ENCODE peak calls at places on chromosomes 6 and 20, in four cellular contexts. One of them, this sample, is unnamed.

GRCh38 chr6:43171284-43172126 is 436 bp downstream of the SRF start:
- DNase-seq in CD4-positive, alpha-beta T cell: peak; percentile 25
- DNase-seq in amniotic stem cell: no peak
- DNase-seq in activated CD4-positive, alpha-beta T cell treated with anti-CD3 and anti-CD28 coated beads, Interleukin-2, amount 10 ng/mL, durations not matched to agents 7 days and 5 days: peak; percentile 31
- DNase-seq in this sample: peak; percentile 18

GRCh38 chr6:111631930-111632460 is 26.3 kb upstream of the TRAF3IP2 start:
- DNase-seq in activated CD4-positive, alpha-beta T cell treated with anti-CD3 and anti-CD28 coated beads, Interleukin-2, amount 10 ng/mL, durations not matched to agents 7 days and 5 days: no peak
- DNase-seq in CD4-positive, alpha-beta T cell: no peak
- DNase-seq in amniotic stem cell: no peak
- DNase-seq in this sample: no peak

GRCh38 chr6:43737272-43738081 is 32.5 kb upstream of the VEGFA start:
- DNase-seq in amniotic stem cell: no peak
- DNase-seq in CD4-positive, alpha-beta T cell: no peak
- DNase-seq in activated CD4-positive, alpha-beta T cell treated with anti-CD3 and anti-CD28 coated beads, Interleukin-2, amount 10 ng/mL, durations not matched to agents 7 days and 5 days: no peak
- DNase-seq in this sample: no peak

GRCh38 chr6:120826253-120826652 is 508.0 kb downstream of the TBC1D32 start:
- DNase-seq in activated CD4-positive, alpha-beta T cell treated with anti-CD3 and anti-CD28 coated beads, Interleukin-2, amount 10 ng/mL, durations not matched to agents 7 days and 5 days: peak; percentile 17
- DNase-seq in CD4-positive, alpha-beta T cell: no peak
- DNase-seq in amniotic stem cell: no peak
- DNase-seq in this sample: no peak

GRCh38 chr6:128600397-128600951 is 80.1 kb upstream of the PTPRK start:
- DNase-seq in CD4-positive, alpha-beta T cell: no peak
- DNase-seq in activated CD4-positive, alpha-beta T cell treated with anti-CD3 and anti-CD28 coated beads, Interleukin-2, amount 10 ng/mL, durations not matched to agents 7 days and 5 days: no peak
- DNase-seq in amniotic stem cell: peak; percentile 5
- DNase-seq in this sample: no peak

GRCh38 chr6:44353336-44353735 is 10.9 kb downstream of the SPATS1 start:
- DNase-seq in CD4-positive, alpha-beta T cell: no peak
- DNase-seq in activated CD4-positive, alpha-beta T cell treated with anti-CD3 and anti-CD28 coated beads, Interleukin-2, amount 10 ng/mL, durations not matched to agents 7 days and 5 days: no peak
- DNase-seq in amniotic stem cell: no peak
- DNase-seq in this sample: no peak

GRCh38 chr6:125236536-125237327 is 65.0 kb downstream of the HDDC2 start:
- DNase-seq in activated CD4-positive, alpha-beta T cell treated with anti-CD3 and anti-CD28 coated beads, Interleukin-2, amount 10 ng/mL, durations not matched to agents 7 days and 5 days: no peak
- DNase-seq in amniotic stem cell: no peak
- DNase-seq in CD4-positive, alpha-beta T cell: no peak
- DNase-seq in this sample: no peak

GRCh38 chr6:10217111-10217510 is 197.8 kb downstream of the TFAP2A start:
- DNase-seq in amniotic stem cell: no peak
- DNase-seq in CD4-positive, alpha-beta T cell: no peak
- DNase-seq in activated CD4-positive, alpha-beta T cell treated with anti-CD3 and anti-CD28 coated beads, Interleukin-2, amount 10 ng/mL, durations not matched to agents 7 days and 5 days: no peak
- DNase-seq in this sample: no peak

GRCh38 chr6:5766260-5766659 is 240.5 kb downstream of the NRN1 start:
- DNase-seq in amniotic stem cell: no peak
- DNase-seq in activated CD4-positive, alpha-beta T cell treated with anti-CD3 and anti-CD28 coated beads, Interleukin-2, amount 10 ng/mL, durations not matched to agents 7 days and 5 days: no peak
- DNase-seq in CD4-positive, alpha-beta T cell: no peak
- DNase-seq in this sample: no peak

GRCh38 chr20:12113468-12114371 is 196.0 kb downstream of the BTBD3 start:
- DNase-seq in CD4-positive, alpha-beta T cell: no peak
- DNase-seq in activated CD4-positive, alpha-beta T cell treated with anti-CD3 and anti-CD28 coated beads, Interleukin-2, amount 10 ng/mL, durations not matched to agents 7 days and 5 days: no peak
- DNase-seq in amniotic stem cell: no peak
- DNase-seq in this sample: no peak

GRCh38 chr6:33668328-33668727 is 43.2 kb downstream of the UQCC2 start:
- DNase-seq in activated CD4-positive, alpha-beta T cell treated with anti-CD3 and anti-CD28 coated beads, Interleukin-2, amount 10 ng/mL, durations not matched to agents 7 days and 5 days: no peak
- DNase-seq in CD4-positive, alpha-beta T cell: no peak
- DNase-seq in amniotic stem cell: no peak
- DNase-seq in this sample: no peak

GRCh38 chr20:12110711-12111110 is 193.0 kb downstream of the BTBD3 start:
- DNase-seq in activated CD4-positive, alpha-beta T cell treated with anti-CD3 and anti-CD28 coated beads, Interleukin-2, amount 10 ng/mL, durations not matched to agents 7 days and 5 days: no peak
- DNase-seq in CD4-positive, alpha-beta T cell: no peak
- DNase-seq in amniotic stem cell: no peak
- DNase-seq in this sample: no peak

GRCh38 chr6:5672581-5673011 is 334.1 kb downstream of the NRN1 start:
- DNase-seq in activated CD4-positive, alpha-beta T cell treated with anti-CD3 and anti-CD28 coated beads, Interleukin-2, amount 10 ng/mL, durations not matched to agents 7 days and 5 days: no peak
- DNase-seq in amniotic stem cell: peak; percentile 72
- DNase-seq in CD4-positive, alpha-beta T cell: no peak
- DNase-seq in this sample: no peak

GRCh38 chr6:134079406-134079921 is 27.0 kb upstream of the SLC2A12 start:
- DNase-seq in activated CD4-positive, alpha-beta T cell treated with anti-CD3 and anti-CD28 coated beads, Interleukin-2, amount 10 ng/mL, durations not matched to agents 7 days and 5 days: no peak
- DNase-seq in amniotic stem cell: no peak
- DNase-seq in CD4-positive, alpha-beta T cell: no peak
- DNase-seq in this sample: no peak

GRCh38 chr6:2432258-2432657 is 186.9 kb upstream of the GMDS start:
- DNase-seq in CD4-positive, alpha-beta T cell: no peak
- DNase-seq in amniotic stem cell: peak; percentile 84
- DNase-seq in activated CD4-positive, alpha-beta T cell treated with anti-CD3 and anti-CD28 coated beads, Interleukin-2, amount 10 ng/mL, durations not matched to agents 7 days and 5 days: no peak
- DNase-seq in this sample: no peak

GRCh38 chr6:8195040-8195713 is 92.8 kb upstream of the EEF1E1 start:
- DNase-seq in amniotic stem cell: no peak
- DNase-seq in activated CD4-positive, alpha-beta T cell treated with anti-CD3 and anti-CD28 coated beads, Interleukin-2, amount 10 ng/mL, durations not matched to agents 7 days and 5 days: no peak
- DNase-seq in CD4-positive, alpha-beta T cell: no peak
- DNase-seq in this sample: no peak

GRCh38 chr6:42158011-42158410 is 15.2 kb upstream of the GUCA1A start:
- DNase-seq in amniotic stem cell: peak; percentile 31
- DNase-seq in activated CD4-positive, alpha-beta T cell treated with anti-CD3 and anti-CD28 coated beads, Interleukin-2, amount 10 ng/mL, durations not matched to agents 7 days and 5 days: no peak
- DNase-seq in CD4-positive, alpha-beta T cell: no peak
- DNase-seq in this sample: no peak

GRCh38 chr20:46221271-46221670 is 87.0 kb downstream of the CDH22 start:
- DNase-seq in amniotic stem cell: no peak
- DNase-seq in CD4-positive, alpha-beta T cell: no peak
- DNase-seq in activated CD4-positive, alpha-beta T cell treated with anti-CD3 and anti-CD28 coated beads, Interleukin-2, amount 10 ng/mL, durations not matched to agents 7 days and 5 days: no peak
- DNase-seq in this sample: no peak

GRCh38 chr20:59958626-59959025 is 403 bp downstream of the CDH26 start:
- DNase-seq in amniotic stem cell: no peak
- DNase-seq in activated CD4-positive, alpha-beta T cell treated with anti-CD3 and anti-CD28 coated beads, Interleukin-2, amount 10 ng/mL, durations not matched to agents 7 days and 5 days: no peak
- DNase-seq in CD4-positive, alpha-beta T cell: no peak
- DNase-seq in this sample: no peak

GRCh38 chr20:54291339-54292060 is 83.6 kb downstream of the PFDN4 start:
- DNase-seq in activated CD4-positive, alpha-beta T cell treated with anti-CD3 and anti-CD28 coated beads, Interleukin-2, amount 10 ng/mL, durations not matched to agents 7 days and 5 days: no peak
- DNase-seq in amniotic stem cell: no peak
- DNase-seq in CD4-positive, alpha-beta T cell: no peak
- DNase-seq in this sample: no peak

GRCh38 chr6:134577998-134578397 is 260.1 kb upstream of the SGK1 start:
- DNase-seq in amniotic stem cell: no peak
- DNase-seq in activated CD4-positive, alpha-beta T cell treated with anti-CD3 and anti-CD28 coated beads, Interleukin-2, amount 10 ng/mL, durations not matched to agents 7 days and 5 days: no peak
- DNase-seq in CD4-positive, alpha-beta T cell: no peak
- DNase-seq in this sample: no peak

GRCh38 chr6:35691027-35691824 is 2.5 kb upstream of the FKBP5 start:
- DNase-seq in activated CD4-positive, alpha-beta T cell treated with anti-CD3 and anti-CD28 coated beads, Interleukin-2, amount 10 ng/mL, durations not matched to agents 7 days and 5 days: no peak
- DNase-seq in CD4-positive, alpha-beta T cell: no peak
- DNase-seq in amniotic stem cell: no peak
- DNase-seq in this sample: no peak

GRCh38 chr6:170243791-170244291 is 47.0 kb downstream of the DLL1 start:
- DNase-seq in CD4-positive, alpha-beta T cell: no peak
- DNase-seq in activated CD4-positive, alpha-beta T cell treated with anti-CD3 and anti-CD28 coated beads, Interleukin-2, amount 10 ng/mL, durations not matched to agents 7 days and 5 days: no peak
- DNase-seq in amniotic stem cell: no peak
- DNase-seq in this sample: no peak

GRCh38 chr6:144217264-144217663 is 66.9 kb downstream of the STX11 start:
- DNase-seq in CD4-positive, alpha-beta T cell: no peak
- DNase-seq in amniotic stem cell: no peak
- DNase-seq in activated CD4-positive, alpha-beta T cell treated with anti-CD3 and anti-CD28 coated beads, Interleukin-2, amount 10 ng/mL, durations not matched to agents 7 days and 5 days: no peak
- DNase-seq in this sample: peak; percentile 45

GRCh38 chr20:48128436-48128835 is 343.2 kb upstream of the SULF2 start:
- DNase-seq in amniotic stem cell: no peak
- DNase-seq in activated CD4-positive, alpha-beta T cell treated with anti-CD3 and anti-CD28 coated beads, Interleukin-2, amount 10 ng/mL, durations not matched to agents 7 days and 5 days: no peak
- DNase-seq in CD4-positive, alpha-beta T cell: no peak
- DNase-seq in this sample: no peak